ENCODE peak calls at places on chromosome 22, in five cellular contexts. S, R, D, W and A are unnamed samples.

GRCh38 chr22:46587492-46588278 is 32.5 kb upstream of the GRAMD4 start:
- DNase-seq in S (no peak), R (no peak), D (no peak), W (no peak), A (peak; percentile 85)

GRCh38 chr22:17968126-17968525 is 56.2 kb downstream of the MICAL3 start:
- DNase-seq in S (no peak), R (no peak), D (no peak), W (no peak), A (no peak)

GRCh38 chr22:27800250-27801131 is 1.1 kb downstream of the MN1 start:
- DNase-seq in S (peak; percentile 51), R (no peak), D (peak; percentile 19), W (peak; percentile 40), A (no peak)

GRCh38 chr22:44666207-44666585 is 35.8 kb upstream of the PRR5 start:
- DNase-seq in S (no peak), R (no peak), D (no peak), W (no peak), A (no peak)

GRCh38 chr22:20782601-20783299 is 8.8 kb downstream of the SERPIND1 start:
- DNase-seq in S (no peak), R (no peak), D (no peak), W (no peak), A (no peak)

GRCh38 chr22:35678836-35679235 is 30.6 kb downstream of the APOL6 start:
- DNase-seq in S (no peak), R (no peak), D (no peak), W (no peak), A (no peak)

GRCh38 chr22:20677684-20678242 is 96.2 kb upstream of the SERPIND1 start:
- DNase-seq in S (no peak), R (no peak), D (no peak), W (no peak), A (no peak)

GRCh38 chr22:19687561-19688300 is 26.6 kb upstream of the SEPTIN5 start:
- DNase-seq in S (no peak), R (no peak), D (no peak), W (peak; percentile 59), A (no peak)

GRCh38 chr22:48492371-48493320 is 1335.0 kb downstream of the BRD1 start:
- DNase-seq in S (peak; percentile 77), R (peak; percentile 59), D (peak; percentile 53), W (peak; percentile 55), A (peak; percentile 77)

GRCh38 chr22:17077255-17077654 is 7.5 kb upstream of the IL17RA start:
- DNase-seq in S (peak; percentile 33), R (peak; percentile 72), D (no peak), W (no peak), A (no peak)

GRCh38 chr22:25567305-25567704 is 2.8 kb downstream of the GRK3 start:
- DNase-seq in S (no peak), R (no peak), D (no peak), W (no peak), A (no peak)
- TF ChIP-seq CTCF in S (no peak), R (no peak), D (no peak), W (no peak), A (no peak)

GRCh38 chr22:22897036-22897435 is 9.4 kb downstream of the IGLL5 start:
- DNase-seq in S (no peak), R (no peak), D (no peak), W (no peak), A (no peak)
- TF ChIP-seq CTCF in S (no peak), R (no peak), D (no peak), W (no peak), A (no peak)

GRCh38 chr22:38570841-38571364 is 920 bp upstream of the DMC1 start:
- DNase-seq in S (peak; percentile 37), R (peak; percentile 28), D (no peak), W (peak; percentile 22), A (peak; percentile 23)
- TF ChIP-seq CTCF in S (peak; percentile 3), R (no peak), D (no peak), W (no peak), A (no peak)

GRCh38 chr22:42695294-42695693 is 25.4 kb downstream of the A4GALT start:
- DNase-seq in S (no peak), R (no peak), D (no peak), W (peak; percentile 61), A (no peak)

GRCh38 chr22:42691440-42691839 is 29.2 kb downstream of the A4GALT start:
- DNase-seq in S (no peak), R (peak; percentile 12), D (no peak), W (no peak), A (no peak)

GRCh38 chr22:42693763-42694683 is 26.6 kb downstream of the A4GALT start:
- DNase-seq in S (no peak), R (no peak), D (no peak), W (no peak), A (no peak)

GRCh38 chr22:42693055-42693762 is 27.5 kb downstream of the A4GALT start:
- DNase-seq in S (no peak), R (no peak), D (no peak), W (no peak), A (no peak)

DNA sequence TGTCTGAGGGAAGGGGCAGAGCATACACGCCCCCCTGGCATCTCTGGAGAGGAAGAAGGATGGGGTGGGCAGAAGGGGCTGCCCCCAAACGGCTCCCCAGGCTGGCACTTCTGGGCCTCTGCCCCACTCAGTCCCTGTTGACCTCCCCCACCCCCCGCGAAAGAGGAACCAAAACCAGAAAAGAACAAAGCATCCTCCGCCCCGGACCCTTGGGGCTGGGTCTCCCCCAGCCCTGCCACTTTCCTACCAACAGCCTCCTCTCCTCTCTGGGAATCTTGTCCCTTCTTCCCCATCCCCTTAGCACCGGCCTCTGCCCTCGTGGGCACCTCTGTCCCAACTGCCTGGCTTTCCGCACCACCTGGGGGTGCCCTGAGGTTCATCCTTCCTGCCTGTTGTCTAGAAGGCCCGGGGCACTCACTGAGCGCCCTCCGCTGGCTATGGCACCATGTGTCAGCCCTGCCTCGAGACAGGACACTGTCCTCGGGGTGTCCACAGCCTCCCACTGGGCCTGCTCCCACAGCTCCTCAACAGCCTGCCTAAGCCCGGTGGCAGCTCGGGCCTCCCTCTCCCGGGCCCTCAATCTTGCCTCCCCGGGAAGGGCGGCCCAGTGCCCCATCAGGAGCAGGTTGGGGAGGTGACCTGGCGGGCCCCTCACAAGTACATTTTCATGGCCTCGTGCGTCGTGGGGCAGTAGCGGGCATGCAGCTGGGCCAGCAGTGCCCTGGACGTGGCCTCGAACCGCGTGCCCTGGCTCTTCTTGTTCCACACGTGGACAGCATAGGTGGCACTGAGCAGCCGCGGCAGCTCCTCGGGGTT is 28.2 kb downstream of the A4GALT start:
- DNase-seq in S (no peak), R (no peak), D (no peak), W (no peak), A (peak; percentile 64)
- TF ChIP-seq CTCF in S (no peak), R (no peak), D (no peak), W (no peak), A (peak; percentile 22)

GRCh38 chr22:32353840-32354239 is 3.8 kb upstream of the RFPL3 start:
- DNase-seq in S (no peak), R (no peak), D (no peak), W (no peak), A (no peak)

GRCh38 chr22:32354360-32355351 is 3.0 kb upstream of the RFPL3 start:
- DNase-seq in S (peak; percentile 31), R (peak; percentile 71), D (no peak), W (no peak), A (no peak)

GRCh38 chr22:32353292-32353691 is 4.4 kb upstream of the RFPL3 start:
- DNase-seq in S (no peak), R (no peak), D (no peak), W (no peak), A (no peak)

GRCh38 chr22:32352681-32353080 is 5.0 kb upstream of the RFPL3 start:
- DNase-seq in S (no peak), R (no peak), D (no peak), W (no peak), A (no peak)

DNA sequence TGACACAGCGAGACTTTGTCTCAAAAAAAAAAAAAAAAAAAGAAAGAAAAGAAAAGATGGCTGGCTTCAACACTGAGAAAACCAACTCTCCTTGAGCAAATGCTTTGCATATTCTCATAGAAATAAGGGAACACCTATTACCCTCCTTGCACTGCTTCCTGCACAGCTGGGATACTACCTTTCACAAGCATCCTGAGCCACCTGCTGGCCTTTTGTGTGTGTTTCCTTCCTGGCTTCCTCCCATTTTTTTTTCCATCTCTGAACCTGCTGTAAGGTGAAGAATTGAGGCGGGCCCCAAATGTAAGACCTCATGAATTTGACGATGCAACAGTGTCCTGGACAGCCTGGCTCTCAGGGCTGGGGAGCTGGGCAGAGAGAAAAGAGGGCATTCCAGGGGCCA is 1.9 kb upstream of the RFPL3 start:
- DNase-seq in S (no peak), R (no peak), D (no peak), W (no peak), A (no peak)
- TF ChIP-seq CTCF in S (no peak), R (no peak), D (no peak), W (no peak), A (peak; percentile 1)

DNA sequence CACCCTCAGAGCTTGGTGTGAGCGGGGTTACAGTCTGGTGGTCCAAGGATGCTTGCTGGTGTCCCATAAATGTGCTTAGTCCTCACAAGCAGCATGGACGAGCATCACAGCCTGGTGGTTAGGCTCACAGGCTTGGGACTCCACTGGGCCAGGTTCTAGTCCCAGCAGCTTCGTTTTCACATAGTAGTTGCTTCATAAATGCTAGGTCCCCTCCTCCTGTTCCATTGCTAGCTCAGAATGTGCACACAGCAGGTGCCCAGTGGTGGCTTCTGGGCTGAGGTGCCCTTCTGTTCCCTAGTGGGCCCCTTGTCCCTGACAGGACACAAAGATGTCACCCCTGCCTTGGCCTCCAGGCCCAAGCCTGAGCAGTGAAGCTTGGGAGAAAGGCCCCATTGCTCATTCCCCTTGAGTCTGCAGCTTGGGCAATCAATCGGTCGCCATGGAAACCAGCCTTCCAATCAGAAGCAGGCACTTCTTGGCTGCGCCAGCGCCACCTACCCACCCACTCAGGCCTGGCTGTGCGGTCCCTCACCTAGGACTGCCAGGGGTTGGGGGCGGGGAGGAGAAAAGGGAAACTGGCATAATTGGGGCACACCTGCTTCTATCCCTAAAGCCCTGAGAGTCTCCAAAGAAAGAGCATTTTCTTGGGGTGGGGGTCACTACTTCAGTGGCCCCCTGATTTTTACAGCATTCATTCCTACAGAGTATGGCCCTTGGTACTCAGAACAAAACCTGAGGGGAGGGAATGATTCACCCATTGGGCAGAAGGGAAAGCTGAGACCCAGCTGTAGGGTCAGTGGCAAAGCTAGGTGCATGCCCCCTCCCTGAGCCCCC is 48.1 kb downstream of the CYTH4 start:
- DNase-seq in S (peak; percentile 94), R (peak; percentile 93), D (no peak), W (no peak), A (peak; percentile 75)
- TF ChIP-seq CTCF in S (peak; percentile 24), R (peak; percentile 30), D (no peak), W (no peak), A (no peak)

GRCh38 chr22:41821449-41822030 is 11.4 kb upstream of the SREBF2 start:
- DNase-seq in S (no peak), R (no peak), D (no peak), W (no peak), A (no peak)

GRCh38 chr22:41820447-41820846 is 12.5 kb upstream of the SREBF2 start:
- DNase-seq in S (no peak), R (no peak), D (no peak), W (no peak), A (no peak)

GRCh38 chr22:41826001-41826400 is 6.9 kb upstream of the SREBF2 start:
- DNase-seq in S (no peak), R (no peak), D (no peak), W (no peak), A (no peak)

GRCh38 chr22:41825376-41825775 is 7.5 kb upstream of the SREBF2 start:
- DNase-seq in S (peak; percentile 67), R (peak; percentile 42), D (no peak), W (no peak), A (no peak)

GRCh38 chr22:41822289-41823057 is 10.4 kb upstream of the SREBF2 start:
- DNase-seq in S (peak; percentile 68), R (peak; percentile 85), D (no peak), W (no peak), A (peak; percentile 69)
- TF ChIP-seq CTCF in S (peak; percentile 37), R (peak; percentile 51), D (peak; percentile 56), W (peak; percentile 56), A (peak; percentile 55)